ENCODE peak calls at places on chromosomes 3 and 15, in nine cellular contexts. C, Y, O, Z, N, B, H, K and R are unnamed samples.

GRCh38 chr3:62070891-62071290 is 302.5 kb downstream of the FEZF2 start:
- DNase-seq in C (no peak), Y (peak), O (no peak), Z (no peak), N (no peak), B (no peak), H (no peak), K (no peak), R (no peak)

GRCh38 chr3:138327831-138328230 is 1.8 kb downstream of the NME9 start:
- DNase-seq in C (no peak), Y (no peak), O (no peak), Z (no peak), N (no peak), B (no peak), H (no peak), K (no peak), R (no peak)

GRCh38 chr3:104908761-104909160 is 457.9 kb upstream of the ALCAM start:
- DNase-seq in C (no peak), Y (no peak), O (no peak), Z (no peak), N (no peak), B (no peak), H (no peak), K (peak), R (no peak)

GRCh38 chr15:81281925-81282895 is 41.7 kb downstream of the STARD5 start:
- DNase-seq in C (no peak), Y (no peak), O (no peak), Z (no peak), N (no peak), B (no peak), H (no peak), K (no peak), R (no peak)

GRCh38 chr3:194296832-194297666 is 54.1 kb downstream of the CPN2 start:
- DNase-seq in C (no peak), Y (no peak), O (no peak), Z (no peak), N (peak), B (no peak), H (no peak), K (peak), R (no peak)

GRCh38 chr3:27576171-27576570 is 92.0 kb upstream of the SLC4A7 start:
- DNase-seq in C (no peak), Y (no peak), O (no peak), Z (no peak), N (no peak), B (no peak), H (no peak), K (no peak), R (no peak)

GRCh38 chr15:44584162-44584749 is 47.3 kb downstream of the EIF3J start:
- DNase-seq in C (peak), Y (no peak), O (no peak), Z (peak), N (peak), B (no peak), H (peak), K (peak), R (peak)

GRCh38 chr15:65355173-65355982 is 22.4 kb downstream of the IGDCC3 start:
- DNase-seq in C (peak), Y (peak), O (no peak), Z (no peak), N (no peak), B (no peak), H (no peak), K (peak), R (no peak)

GRCh38 chr3:151265866-151266265 is 12.5 kb downstream of the P2RY14 start:
- DNase-seq in C (peak), Y (peak), O (no peak), Z (peak), N (peak), B (no peak), H (no peak), K (no peak), R (no peak)